ENCODE peak calls at places on chromosomes 11 and 22, in six cellular contexts. K, X, H, U, I and S are unnamed samples.

GRCh38 chr11:2862950-2863618 is 22.5 kb downstream of the CDKN1C start:
- DNase-seq in I (no peak), H (no peak), K (no peak), U (no peak), X (no peak), S (no peak)

GRCh38 chr11:57482782-57483569 is 22.6 kb downstream of the RTN4RL2 start:
- DNase-seq in H (no peak), U (no peak), X (peak; percentile 87), I (no peak), K (no peak), S (peak; percentile 66)

GRCh38 chr11:63459586-63459985 is 31.4 kb downstream of the PLAAT5 start:
- DNase-seq in H (no peak), X (no peak), I (no peak), K (no peak), U (no peak), S (no peak)

GRCh38 chr11:44133335-44133946 is 38.0 kb downstream of the EXT2 start:
- DNase-seq in H (no peak), U (no peak), X (no peak), I (no peak), K (peak; percentile 71), S (no peak)

GRCh38 chr22:28424427-28425080 is 255.1 kb downstream of the TTC28 start:
- DNase-seq in I (no peak), H (no peak), X (no peak), K (peak; percentile 58), U (no peak), S (no peak)

GRCh38 chr11:2930705-2931415 is 1.6 kb upstream of the PHLDA2 start:
- DNase-seq in I (peak; percentile 94), X (peak; percentile 89), U (peak; percentile 44), H (no peak), K (peak; percentile 11), S (peak; percentile 27)

GRCh38 chr11:73249858-73250773 is 22.0 kb upstream of the P2RY6 start:
- DNase-seq in K (no peak), U (no peak), H (no peak), X (peak; percentile 17), I (no peak), S (no peak)

GRCh38 chr22:39617761-39618757 is 47.5 kb downstream of the CACNA1I start:
- DNase-seq in H (no peak), K (no peak), I (no peak), U (no peak), X (no peak), S (no peak)

GRCh38 chr11:125072210-125072960 is 9.3 kb downstream of the SLC37A2 start:
- DNase-seq in U (no peak), X (peak; percentile 84), I (peak; percentile 72), K (no peak), H (no peak), S (no peak)

GRCh38 chr11:106724293-106724892 is 293.9 kb downstream of the GUCY1A2 start:
- DNase-seq in I (no peak), H (no peak), K (peak; percentile 77), U (no peak), X (no peak), S (no peak)

GRCh38 chr11:95074806-95075563 is 8.3 kb downstream of the SRSF8 start:
- DNase-seq in K (no peak), X (peak; percentile 81), H (no peak), I (no peak), U (peak; percentile 82), S (no peak)

GRCh38 chr11:64245797-64246623 is 733 bp downstream of the PPP1R14B start:
- DNase-seq in H (peak; percentile 58), U (peak; percentile 67), X (peak; percentile 89), I (no peak), K (peak; percentile 84), S (no peak)

GRCh38 chr11:112477929-112478317 is 217.3 kb upstream of the PLET1 start:
- DNase-seq in U (no peak), K (no peak), H (no peak), X (no peak), I (no peak), S (no peak)

GRCh38 chr11:111514216-111515031 is at the start of gene HOATZ:
- DNase-seq in X (no peak), K (no peak), H (no peak), I (no peak), U (no peak), S (peak; percentile 38)

GRCh38 chr11:114315749-114316368 is 19.7 kb downstream of the NNMT start:
- DNase-seq in U (no peak), I (no peak), K (peak; percentile 40), X (no peak), H (no peak), S (no peak)

GRCh38 chr11:120425527-120425926 is 86.0 kb upstream of the GRIK4 start:
- DNase-seq in U (no peak), H (no peak), X (no peak), K (no peak), I (no peak), S (no peak)

GRCh38 chr11:125773516-125773915 is 5.1 kb downstream of the PATE2 start:
- DNase-seq in X (no peak), H (no peak), K (peak; percentile 80), U (no peak), I (no peak), S (no peak)

GRCh38 chr11:707817-708420 is 1.9 kb downstream of the EPS8L2 start:
- DNase-seq in I (peak; percentile 88), K (no peak), H (no peak), X (no peak), U (no peak), S (peak; percentile 46)

GRCh38 chr11:47329431-47329993 is 23.0 kb downstream of the MYBPC3 start:
- DNase-seq in H (no peak), I (no peak), U (no peak), X (peak; percentile 55), K (no peak), S (no peak)

GRCh38 chr22:31947296-31947695 is 3.0 kb downstream of the YWHAH start:
- DNase-seq in K (no peak), X (no peak), H (no peak), I (no peak), U (peak; percentile 15), S (no peak)

GRCh38 chr11:7251836-7252682 is at the start of gene SYT9:
- DNase-seq in K (peak; percentile 15), H (no peak), X (peak; percentile 72), I (peak; percentile 83), U (peak; percentile 11), S (peak; percentile 44)

GRCh38 chr11:72773291-72773690 is 20.6 kb downstream of the STARD10 start:
- DNase-seq in U (peak; percentile 48), K (peak; percentile 85), X (no peak), H (no peak), I (peak; percentile 78), S (no peak)

GRCh38 chr11:75244052-75244814 is 3.7 kb downstream of the TPBGL start:
- DNase-seq in I (peak; percentile 59), X (peak; percentile 51), U (no peak), K (no peak), H (no peak), S (no peak)

GRCh38 chr22:25395915-25396314 is 168.6 kb upstream of the GRK3 start:
- DNase-seq in H (no peak), K (no peak), X (no peak), U (no peak), I (no peak), S (no peak)

GRCh38 chr11:111601636-111601978 is 642 bp upstream of the SIK2 start:
- DNase-seq in H (no peak), I (no peak), U (no peak), K (no peak), X (no peak), S (no peak)

GRCh38 chr11:114001416-114001815 is 26.5 kb downstream of the HTR3A start:
- DNase-seq in K (no peak), H (no peak), X (peak; percentile 33), I (no peak), U (no peak), S (no peak)

GRCh38 chr11:64754919-64755662 is 4.7 kb downstream of the PYGM start:
- DNase-seq in X (peak; percentile 67), U (no peak), H (no peak), I (peak; percentile 73), K (no peak), S (no peak)

GRCh38 chr11:64449381-64450167 is 90.6 kb downstream of the RPS6KA4 start:
- DNase-seq in U (peak; percentile 48), K (peak; percentile 46), H (no peak), I (no peak), X (peak; percentile 88), S (peak; percentile 83)

GRCh38 chr11:119702261-119702591 is 26.8 kb downstream of the NECTIN1 start:
- DNase-seq in H (no peak), X (no peak), U (no peak), I (no peak), K (no peak), S (no peak)

GRCh38 chr11:76587810-76588454 is 82.6 kb downstream of the LRRC32 start:
- DNase-seq in H (no peak), X (no peak), K (no peak), I (no peak), U (no peak), S (no peak)

GRCh38 chr11:20821046-20821445 is 151.7 kb downstream of the NELL1 start:
- DNase-seq in X (no peak), I (no peak), K (no peak), H (no peak), U (no peak), S (no peak)

GRCh38 chr22:38435010-38435409 is 20.0 kb downstream of the KCNJ4 start:
- DNase-seq in X (no peak), K (no peak), I (no peak), U (no peak), H (no peak), S (no peak)
- TF ChIP-seq CTCF in X (no peak), K (no peak), I (peak; percentile 13), U (no peak), H (no peak), S (no peak)

GRCh38 chr11:65780770-65781151 is at the start of gene AP5B1:
- DNase-seq in U (peak; percentile 29), H (peak; percentile 34), K (peak; percentile 26), I (peak; percentile 48), X (peak; percentile 94), S (peak; percentile 67)

GRCh38 chr11:65782816-65783228 is 2.0 kb upstream of the AP5B1 start:
- DNase-seq in H (no peak), K (no peak), X (no peak), I (peak; percentile 75), U (no peak), S (no peak)

GRCh38 chr11:65781962-65782815 is 1.4 kb upstream of the AP5B1 start:
- DNase-seq in X (peak; percentile 65), I (peak; percentile 72), U (no peak), H (no peak), K (no peak), S (no peak)

GRCh38 chr11:65779919-65780769 is 632 bp downstream of the AP5B1 start:
- DNase-seq in X (peak; percentile 96), I (peak; percentile 92), K (peak; percentile 65), U (peak; percentile 69), H (peak; percentile 44), S (peak; percentile 81)

GRCh38 chr11:65781152-65781961 is 581 bp upstream of the AP5B1 start:
- DNase-seq in K (peak; percentile 9), X (peak; percentile 84), H (no peak), I (peak; percentile 79), U (no peak), S (no peak)
- TF ChIP-seq CTCF in K (no peak), X (no peak), H (peak; percentile 35), I (peak; percentile 58), U (peak; percentile 11), S (peak; percentile 39)

GRCh38 chr22:33796494-33796893 is 123.8 kb downstream of the LARGE1 start:
- DNase-seq in X (no peak), K (no peak), I (no peak), U (no peak), H (no peak), S (no peak)
- TF ChIP-seq CTCF in X (no peak), K (no peak), I (peak; percentile 46), U (no peak), H (no peak), S (no peak)

GRCh38 chr11:21988477-21988876 is 204.4 kb upstream of the ANO5 start:
- DNase-seq in I (no peak), U (no peak), H (no peak), K (no peak), X (no peak), S (no peak)
- TF ChIP-seq CTCF in I (no peak), U (no peak), H (no peak), K (no peak), X (no peak), S (no peak)